ENCODE peak calls at places on chromosomes 12 and 14, in six cellular contexts. C is pons, E is stromal cell of bone marrow, V is occipital lobe, D is HuH-7.5, N is Right ventricle myocardium superior. B is an unnamed sample.

GRCh38 chr14:24426912-24427536 is 2.4 kb downstream of the CBLN3 start:
- DNase-seq in C (no peak), E (no peak), V (no peak), D (peak; percentile 61), N (no peak), B (no peak)

GRCh38 chr12:39386335-39386734 is 56.6 kb downstream of the KIF21A start:
- DNase-seq in C (no peak), E (no peak), V (no peak), D (no peak), N (no peak), B (no peak)

GRCh38 chr12:64825143-64826011 is 930 bp downstream of the TBC1D30 start:
- DNase-seq in C (no peak), E (no peak), V (peak; percentile 23), D (peak; percentile 50), N (no peak), B (no peak)

GRCh38 chr12:113386866-113387566 is 16.7 kb downstream of the SDS start:
- DNase-seq in C (no peak), E (no peak), V (no peak), D (no peak), N (no peak), B (no peak)

GRCh38 chr14:69612759-69613145 is 1.4 kb downstream of the SUSD6 start:
- DNase-seq in C (peak; percentile 41), E (no peak), V (no peak), D (peak; percentile 16), N (no peak), B (no peak)

GRCh38 chr12:68495666-68496065 is 115.0 kb upstream of the RAP1B start:
- DNase-seq in C (no peak), E (peak; percentile 23), V (no peak), D (no peak), N (no peak), B (no peak)

GRCh38 chr14:55705651-55706340 is 125.8 kb downstream of the KTN1 start:
- DNase-seq in C (no peak), E (no peak), V (no peak), D (no peak), N (no peak), B (no peak)

GRCh38 chr12:1660304-1661187 is 30.3 kb upstream of the ADIPOR2 start:
- DNase-seq in C (no peak), E (no peak), V (no peak), D (no peak), N (peak; percentile 62), B (no peak)

GRCh38 chr12:40226652-40227051 is 1.9 kb downstream of the LRRK2 start:
- DNase-seq in C (peak; percentile 59), E (peak; percentile 86), V (peak; percentile 58), D (no peak), N (no peak), B (no peak)

GRCh38 chr12:52518574-52519469 is 1.4 kb downstream of the KRT5 start:
- DNase-seq in C (no peak), E (no peak), V (no peak), D (no peak), N (no peak), B (no peak)

GRCh38 chr12:92334552-92334951 is 188.9 kb upstream of the BTG1 start:
- DNase-seq in C (no peak), E (no peak), V (no peak), D (no peak), N (no peak), B (no peak)

GRCh38 chr14:23492618-23493272 is 23.2 kb downstream of the NGDN start:
- DNase-seq in C (no peak), E (no peak), V (no peak), D (no peak), N (no peak), B (no peak)

GRCh38 chr12:6177593-6178358 is 22.4 kb upstream of the CD9 start:
- DNase-seq in C (no peak), E (no peak), V (no peak), D (no peak), N (no peak), B (no peak)

GRCh38 chr12:87661770-87662402 is 367.3 kb downstream of the C12orf50 start:
- DNase-seq in C (no peak), E (no peak), V (no peak), D (no peak), N (no peak), B (no peak)

GRCh38 chr12:39831587-39832315 is 212.1 kb upstream of the ABCD2 start:
- DNase-seq in C (no peak), E (no peak), V (no peak), D (no peak), N (no peak), B (no peak)

GRCh38 chr14:100896369-100897060 is 7.0 kb downstream of the RTL1 start:
- DNase-seq in C (no peak), E (no peak), V (no peak), D (no peak), N (peak; percentile 30), B (no peak)